ENCODE peak calls at places on chromosomes 1 and 21, in ten cellular contexts. H, Z, M, N, K, F, Q, E, J and W are unnamed samples.

GRCh38 chr1:110209715-110210603 is at the start of gene KCNC4:
- DNase-seq in N (peak), Q (peak), F (peak), M (peak), H (peak), K (peak), J (peak), E (peak), Z (peak), W (peak)

GRCh38 chr1:36570016-36570415 is 87.3 kb upstream of the CSF3R start:
- DNase-seq in H (no peak), K (no peak), Q (no peak), Z (no peak), N (no peak), M (no peak), J (no peak), F (no peak), E (no peak), W (no peak)

GRCh38 chr1:224065455-224065854 is 48.5 kb upstream of the FBXO28 start:
- DNase-seq in F (no peak), E (no peak), M (no peak), Z (no peak), Q (no peak), N (no peak), K (peak), J (no peak), H (peak), W (no peak)

GRCh38 chr21:38806942-38807284 is 1.2 kb downstream of the ETS2 start:
- DNase-seq in K (peak), Z (no peak), J (no peak), M (no peak), H (peak), Q (no peak), F (no peak), N (peak), E (no peak), W (no peak)

GRCh38 chr1:17120962-17121837 is 1.9 kb upstream of the PADI2 start:
- DNase-seq in K (no peak), Q (no peak), E (no peak), F (no peak), N (no peak), M (no peak), J (no peak), H (no peak), Z (no peak), W (no peak)

GRCh38 chr1:226973898-226974543 is 33.9 kb downstream of the COQ8A start:
- DNase-seq in M (peak), J (no peak), H (peak), Q (no peak), E (no peak), Z (no peak), N (no peak), K (no peak), F (no peak), W (no peak)

GRCh38 chr1:113928129-113928949 is 785 bp upstream of the HIPK1 start:
- DNase-seq in N (no peak), Q (no peak), H (peak), E (no peak), M (no peak), K (no peak), F (no peak), Z (no peak), J (no peak), W (no peak)

GRCh38 chr1:90707363-90707710 is 9.8 kb downstream of the BARHL2 start:
- DNase-seq in H (peak), Q (no peak), K (peak), M (no peak), J (no peak), N (no peak), Z (no peak), E (no peak), F (peak), W (no peak)

GRCh38 chr21:44337428-44337827 is 1.8 kb downstream of the CFAP410 start:
- DNase-seq in H (no peak), E (no peak), Z (no peak), F (no peak), M (no peak), N (no peak), Q (no peak), K (no peak), J (no peak), W (no peak)

GRCh38 chr1:151867785-151868403 is 14.4 kb upstream of the THEM5 start:
- DNase-seq in J (no peak), E (no peak), F (no peak), Z (no peak), Q (no peak), H (peak), K (no peak), N (peak), M (no peak), W (no peak)

GRCh38 chr1:235060607-235061470 is 67.8 kb downstream of the TOMM20 start:
- DNase-seq in K (no peak), Q (no peak), J (no peak), F (no peak), E (no peak), H (no peak), M (no peak), N (no peak), Z (no peak), W (no peak)

GRCh38 chr1:64059556-64059955 is 143.9 kb upstream of the UBE2U start:
- DNase-seq in M (no peak), F (no peak), Q (no peak), E (no peak), K (peak), J (no peak), N (no peak), Z (no peak), H (no peak), W (no peak)

GRCh38 chr1:27727126-27727525 is 1.4 kb downstream of the FAM76A start:
- DNase-seq in J (no peak), K (peak), Q (no peak), N (no peak), Z (no peak), E (no peak), H (peak), M (no peak), F (no peak), W (no peak)

GRCh38 chr21:43994646-43995045 is 17.5 kb upstream of the TRAPPC10 start:
- DNase-seq in J (no peak), N (no peak), Z (no peak), Q (no peak), F (no peak), E (no peak), M (no peak), H (no peak), K (no peak), W (no peak)

GRCh38 chr1:247007511-247008405 is at the start of gene ZNF695:
- DNase-seq in F (peak), K (peak), Q (peak), N (peak), J (no peak), H (peak), Z (peak), M (peak), E (peak), W (peak)

GRCh38 chr1:78664763-78665162 is 15.1 kb downstream of the IFI44 start:
- DNase-seq in H (no peak), K (no peak), J (no peak), E (no peak), F (no peak), Z (no peak), M (no peak), N (no peak), Q (no peak), W (no peak)

GRCh38 chr1:230849451-230850194 is 18.7 kb downstream of the C1orf198 start:
- DNase-seq in M (peak), E (no peak), K (peak), F (no peak), H (peak), Q (peak), Z (no peak), J (no peak), N (no peak), W (no peak)

GRCh38 chr1:239811211-239811902 is 280.3 kb upstream of the FMN2 start:
- DNase-seq in M (no peak), E (no peak), H (no peak), Q (no peak), Z (no peak), F (no peak), N (peak), K (no peak), J (no peak), W (no peak)

GRCh38 chr1:30286984-30287839 is 436.2 kb downstream of the MATN1 start:
- DNase-seq in K (no peak), Z (no peak), N (no peak), E (no peak), Q (no peak), M (no peak), J (no peak), H (no peak), F (no peak), W (no peak)

GRCh38 chr1:113958691-113959090 is 20.6 kb upstream of the OLFML3 start:
- DNase-seq in K (no peak), E (no peak), Q (no peak), F (no peak), H (no peak), N (no peak), Z (no peak), J (no peak), M (no peak), W (no peak)

GRCh38 chr1:180163044-180163443 is 8.4 kb downstream of the QSOX1 start:
- DNase-seq in Z (no peak), Q (no peak), E (no peak), K (no peak), H (no peak), F (no peak), J (no peak), M (no peak), N (no peak), W (no peak)

GRCh38 chr1:204684551-204685235 is 845 bp downstream of the LRRN2 start:
- DNase-seq in N (peak), J (no peak), E (peak), Q (no peak), H (no peak), K (no peak), Z (no peak), F (peak), M (peak), W (no peak)

GRCh38 chr1:42380617-42381423 is at the start of gene RIMKLA:
- DNase-seq in K (peak), H (peak), N (peak), Q (no peak), E (peak), F (peak), Z (no peak), J (peak), M (no peak), W (peak)

GRCh38 chr1:30988045-30988444 is 77.5 kb downstream of the PUM1 start:
- DNase-seq in M (no peak), Z (no peak), J (no peak), K (no peak), F (no peak), H (peak), Q (no peak), N (no peak), E (no peak), W (no peak)